ENCODE peak calls at places on chromosomes 3 and 15, in seven cellular contexts. Y, A, I, M, E, X and L are unnamed samples.

GRCh38 chr15:90264649-90265048 is 823 bp upstream of the NGRN start:
- DNase-seq in Y (no peak), A (peak), I (no peak), M (no peak), E (no peak), X (no peak), L (peak)

GRCh38 chr15:39079296-39079834 is 501.5 kb upstream of the THBS1 start:
- DNase-seq in Y (no peak), A (peak), I (no peak), M (no peak), E (no peak), X (no peak), L (peak)

GRCh38 chr3:53921296-53921695 is 29.6 kb upstream of the SELENOK start:
- DNase-seq in Y (no peak), A (peak), I (peak), M (peak), E (no peak), X (no peak), L (peak)

GRCh38 chr15:28086175-28086703 is 12.9 kb downstream of the OCA2 start:
- DNase-seq in Y (peak), A (peak), I (peak), M (peak), E (peak), X (peak), L (peak)

GRCh38 chr15:100788080-100788730 is 91.4 kb upstream of the ALDH1A3 start:
- DNase-seq in Y (no peak), A (no peak), I (no peak), M (no peak), E (no peak), X (no peak), L (no peak)

GRCh38 chr15:94858011-94858410 is 626.6 kb downstream of the MCTP2 start:
- DNase-seq in Y (no peak), A (no peak), I (no peak), M (no peak), E (no peak), X (no peak), L (no peak)

GRCh38 chr15:76384409-76384808 is 47.8 kb downstream of the ISL2 start:
- DNase-seq in Y (no peak), A (no peak), I (no peak), M (no peak), E (no peak), X (no peak), L (no peak)

GRCh38 chr15:22979069-22979698 is 984 bp downstream of the CYFIP1 start:
- DNase-seq in Y (no peak), A (peak), I (no peak), M (peak), E (peak), X (no peak), L (peak)

GRCh38 chr3:42732196-42732828 is 29.7 kb upstream of the HHATL start:
- DNase-seq in Y (no peak), A (no peak), I (no peak), M (no peak), E (no peak), X (peak), L (no peak)

GRCh38 chr3:56957520-56957919 is 102.9 kb upstream of the SPATA12 start:
- DNase-seq in Y (no peak), A (no peak), I (no peak), M (no peak), E (no peak), X (no peak), L (no peak)

GRCh38 chr3:161177996-161178395 is 43.1 kb upstream of the NMD3 start:
- DNase-seq in Y (no peak), A (no peak), I (no peak), M (no peak), E (no peak), X (no peak), L (peak)

GRCh38 chr3:64799606-64800005 is 111.8 kb upstream of the ADAMTS9 start:
- DNase-seq in Y (no peak), A (no peak), I (no peak), M (no peak), E (no peak), X (no peak), L (no peak)

GRCh38 chr3:194259982-194260856 is 90.9 kb downstream of the CPN2 start:
- DNase-seq in Y (no peak), A (peak), I (no peak), M (no peak), E (no peak), X (no peak), L (no peak)

GRCh38 chr15:89576417-89576773 is 1.1 kb downstream of the TICRR start:
- DNase-seq in Y (no peak), A (peak), I (no peak), M (no peak), E (no peak), X (no peak), L (peak)

GRCh38 chr3:43005253-43005652 is 26.1 kb downstream of the GASK1A start:
- DNase-seq in Y (no peak), A (no peak), I (no peak), M (no peak), E (no peak), X (no peak), L (no peak)

GRCh38 chr15:63203451-63204090 is 14.2 kb downstream of the RAB8B start:
- DNase-seq in Y (peak), A (peak), I (no peak), M (no peak), E (no peak), X (no peak), L (no peak)

GRCh38 chr3:172104471-172105072 is 65.2 kb downstream of the FNDC3B start:
- DNase-seq in Y (no peak), A (no peak), I (no peak), M (peak), E (no peak), X (no peak), L (peak)

GRCh38 chr15:67170143-67170885 is 84.1 kb downstream of the AAGAB start:
- DNase-seq in Y (no peak), A (no peak), I (no peak), M (no peak), E (no peak), X (no peak), L (no peak)

GRCh38 chr15:73367624-73368300 is 996 bp downstream of the HCN4 start:
- DNase-seq in Y (no peak), A (peak), I (no peak), M (no peak), E (no peak), X (no peak), L (peak)

GRCh38 chr3:46399557-46399956 is 7.3 kb downstream of the CCR5AS start:
- DNase-seq in Y (no peak), A (peak), I (no peak), M (no peak), E (no peak), X (no peak), L (peak)

GRCh38 chr3:159953320-159953719 is 35.3 kb upstream of the IL12A start:
- DNase-seq in Y (no peak), A (no peak), I (no peak), M (no peak), E (no peak), X (no peak), L (no peak)

GRCh38 chr15:91844928-91845327 is 8.6 kb upstream of the SLCO3A1 start:
- DNase-seq in Y (no peak), A (no peak), I (no peak), M (no peak), E (peak), X (no peak), L (no peak)

GRCh38 chr3:87318609-87319008 is 42.2 kb upstream of the POU1F1 start:
- DNase-seq in Y (no peak), A (peak), I (no peak), M (no peak), E (no peak), X (no peak), L (no peak)

GRCh38 chr3:149134560-149134959 is 5.1 kb downstream of the HPS3 start:
- DNase-seq in Y (no peak), A (peak), I (no peak), M (no peak), E (no peak), X (no peak), L (no peak)

GRCh38 chr15:84725001-84725491 is 9.1 kb upstream of the SEC11A start:
- DNase-seq in Y (no peak), A (peak), I (peak), M (no peak), E (no peak), X (no peak), L (peak)

GRCh38 chr3:74752290-74752689 is 137.8 kb upstream of the CNTN3 start:
- DNase-seq in Y (no peak), A (no peak), I (no peak), M (no peak), E (no peak), X (no peak), L (no peak)

GRCh38 chr3:132315851-132316250 is 1.4 kb upstream of the ACP3 start:
- DNase-seq in Y (no peak), A (peak), I (no peak), M (no peak), E (no peak), X (no peak), L (no peak)

GRCh38 chr15:54810031-54810430 is 386.7 kb downstream of the RSL24D1 start:
- DNase-seq in Y (no peak), A (no peak), I (no peak), M (no peak), E (no peak), X (no peak), L (no peak)

GRCh38 chr3:56801151-56801596 is 575 bp downstream of the ARHGEF3 start:
- DNase-seq in Y (peak), A (no peak), I (peak), M (peak), E (peak), X (peak), L (no peak)

GRCh38 chr15:72368895-72369294 is 6.9 kb downstream of the HEXA start:
- DNase-seq in Y (no peak), A (no peak), I (no peak), M (peak), E (no peak), X (peak), L (peak)

GRCh38 chr15:90221251-90221900 is 12.4 kb downstream of the CIB1 start:
- DNase-seq in Y (no peak), A (peak), I (peak), M (peak), E (peak), X (peak), L (peak)

GRCh38 chr3:46709721-46710120 is 7.9 kb downstream of the PRSS50 start:
- DNase-seq in Y (no peak), A (no peak), I (no peak), M (no peak), E (no peak), X (no peak), L (no peak)

GRCh38 chr15:29516929-29517328 is 247.3 kb upstream of the NSMCE3 start:
- DNase-seq in Y (no peak), A (no peak), I (no peak), M (no peak), E (no peak), X (no peak), L (no peak)

GRCh38 chr3:13262493-13263211 is 157.5 kb downstream of the NUP210 start:
- DNase-seq in Y (no peak), A (no peak), I (no peak), M (no peak), E (no peak), X (no peak), L (peak)

GRCh38 chr3:188253800-188254452 is 100.0 kb downstream of the LPP start:
- DNase-seq in Y (no peak), A (no peak), I (no peak), M (no peak), E (no peak), X (no peak), L (no peak)